ENCODE peak calls at places on chromosomes 16 and 17, in nine cellular contexts. Z, L, C, D, B, I, A, U and H are unnamed samples.

GRCh38 chr17:80847506-80848230 is 144.0 kb upstream of the CHMP6 start:
- DNase-seq in C (no peak), B (no peak), I (no peak), Z (no peak), D (no peak), A (no peak), U (peak; percentile 75), L (peak; percentile 46), H (peak; percentile 61)

GRCh38 chr17:39813631-39814030 is 50.5 kb downstream of the IKZF3 start:
- DNase-seq in Z (peak; percentile 52), I (peak; percentile 27), L (no peak), A (no peak), U (no peak), B (no peak), D (no peak), C (no peak), H (no peak)

GRCh38 chr16:71205482-71206131 is 24.9 kb downstream of the HYDIN start:
- DNase-seq in A (no peak), B (no peak), I (no peak), D (no peak), L (no peak), C (no peak), Z (no peak), U (no peak), H (no peak)

GRCh38 chr17:28889996-28890395 is 7.5 kb downstream of the FLOT2 start:
- DNase-seq in U (no peak), L (no peak), I (no peak), D (no peak), A (no peak), B (no peak), Z (no peak), C (no peak), H (no peak)

GRCh38 chr16:28585674-28586073 is 11.2 kb downstream of the SULT1A2 start:
- DNase-seq in D (no peak), C (no peak), L (no peak), U (peak; percentile 64), I (no peak), B (peak; percentile 82), Z (no peak), A (peak; percentile 44), H (no peak)

GRCh38 chr16:58198022-58198683 is at the start of gene CSNK2A2:
- DNase-seq in A (peak; percentile 90), Z (peak; percentile 59), C (peak; percentile 81), U (peak; percentile 78), B (no peak), I (peak; percentile 42), D (peak; percentile 83), L (peak; percentile 81), H (peak; percentile 70)

GRCh38 chr16:84553873-84554399 is 49.5 kb upstream of the MEAK7 start:
- DNase-seq in L (no peak), I (peak; percentile 8), D (no peak), Z (peak; percentile 4), A (no peak), B (no peak), U (no peak), C (no peak), H (no peak)

GRCh38 chr17:67055811-67056745 is 11.7 kb downstream of the CACNG1 start:
- DNase-seq in L (no peak), C (no peak), B (no peak), Z (no peak), I (no peak), U (peak; percentile 57), A (no peak), D (no peak), H (no peak)

GRCh38 chr17:57956311-57957119 is 1.3 kb upstream of the CUEDC1 start:
- DNase-seq in Z (peak; percentile 25), L (peak; percentile 57), D (no peak), C (no peak), I (peak; percentile 7), B (no peak), U (no peak), A (no peak), H (no peak)

GRCh38 chr17:34299918-34300600 is 14.5 kb downstream of the CCL11 start:
- DNase-seq in I (no peak), C (no peak), A (no peak), L (no peak), U (no peak), Z (no peak), D (no peak), B (no peak), H (no peak)

GRCh38 chr16:10153993-10154788 is 28.0 kb downstream of the GRIN2A start:
- DNase-seq in U (no peak), B (no peak), L (no peak), C (no peak), A (no peak), I (no peak), Z (no peak), D (no peak), H (no peak)
- H3K27ac ChIP-seq in U (no peak overlapping the region), B (no peak overlapping the region), L (peak overlapping the region; percentile 33), C (no peak overlapping the region), A (no peak overlapping the region), I (no peak overlapping the region), Z (no peak overlapping the region), D (no peak overlapping the region), H (no peak overlapping the region)

DNA sequence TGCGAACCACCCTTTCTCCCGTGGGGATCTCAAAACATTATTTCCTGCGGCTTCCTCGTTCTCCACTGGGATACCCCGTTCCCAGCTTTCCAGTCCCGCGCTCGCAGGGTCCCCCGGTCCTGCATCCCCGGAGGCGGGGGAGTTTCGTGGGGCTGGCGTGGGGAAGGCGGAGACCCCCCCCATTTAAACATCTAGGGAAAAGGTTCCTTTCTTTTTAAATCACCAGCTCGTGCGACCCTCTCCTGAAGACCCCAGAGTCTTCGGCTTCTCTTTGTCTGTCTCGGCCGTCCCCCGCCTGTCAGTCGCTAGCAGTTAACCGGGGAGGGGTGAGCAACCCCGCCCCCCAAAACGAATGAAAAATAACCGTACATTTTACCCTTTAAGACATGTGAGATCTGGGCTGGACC is 486 bp upstream of the IGF2BP1 start:
- DNase-seq in B (no peak), I (no peak), C (no peak), A (no peak), L (no peak), D (no peak), Z (no peak), U (no peak), H (no peak)
- H3K4me3 ChIP-seq in B (peak overlapping the region; percentile 96), I (no peak overlapping the region), C (no peak overlapping the region), A (peak overlapping the region; percentile 96), L (no peak overlapping the region), D (peak overlapping the region; percentile 97), Z (no peak overlapping the region), U (peak overlapping the region; percentile 46), H (no peak overlapping the region)

GRCh38 chr16:24257965-24258364 is 1.8 kb downstream of the CACNG3 start:
- DNase-seq in D (peak; percentile 4), U (no peak), C (no peak), B (no peak), I (no peak), L (no peak), A (no peak), Z (no peak), H (no peak)

GRCh38 chr16:24253192-24253591 is 2.9 kb upstream of the CACNG3 start:
- DNase-seq in Z (no peak), U (peak; percentile 10), I (no peak), B (no peak), A (peak; percentile 78), L (no peak), D (peak; percentile 83), C (no peak), H (no peak)

DNA sequence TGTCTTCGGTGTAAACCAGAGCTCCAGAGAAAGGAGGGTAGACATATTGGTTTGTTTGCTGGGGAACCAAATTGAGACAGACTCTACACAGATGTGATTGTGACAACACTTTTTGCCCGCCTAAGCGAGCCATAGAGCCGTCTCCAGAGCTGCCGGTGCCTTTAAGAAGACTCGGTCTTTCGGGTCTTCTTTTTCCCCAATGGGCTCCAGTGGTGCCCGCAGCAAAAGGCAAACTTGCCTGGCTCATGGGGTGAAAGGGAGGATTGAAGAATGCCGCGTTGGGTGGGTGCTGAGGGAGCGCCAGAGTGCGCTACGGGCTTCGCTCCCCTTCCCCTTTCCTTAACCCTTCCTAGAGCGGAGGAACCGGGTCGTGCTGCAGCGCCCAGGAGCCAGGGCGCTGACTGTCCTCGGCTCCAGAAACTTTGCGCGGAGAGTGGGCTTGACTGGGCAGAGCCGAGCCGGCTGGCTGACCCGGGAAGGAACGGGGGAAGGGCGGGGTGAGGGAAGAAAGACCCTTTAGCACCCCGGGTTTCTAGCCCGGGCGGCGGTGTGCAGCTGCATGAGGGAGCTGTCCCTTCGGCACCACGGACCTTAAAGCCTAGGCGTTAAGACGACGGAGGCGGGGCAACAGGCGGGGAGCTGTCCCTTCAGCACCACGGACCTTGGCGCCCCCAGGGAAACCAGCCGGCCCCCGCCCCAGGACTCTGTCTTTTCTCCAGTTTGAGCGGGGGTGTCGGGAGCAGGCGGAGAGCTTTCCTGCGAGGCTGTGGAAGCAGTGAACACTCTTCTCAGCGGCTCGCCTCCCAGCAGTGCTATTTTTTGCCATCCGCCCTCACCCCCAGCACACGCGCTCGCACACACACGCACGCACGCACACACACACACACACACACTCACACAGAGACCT is at the start of gene CACNG3:
- DNase-seq in U (peak; percentile 9), D (peak; percentile 99), C (peak; percentile 30), B (no peak), Z (peak; percentile 3), I (no peak), L (no peak), A (peak; percentile 97), H (peak; percentile 78)
- H3K9me3 ChIP-seq in U (no peaks in the 10 kb centered on the region), D (no peaks in the 10 kb centered on the region), C (no peaks in the 10 kb centered on the region), B (no peaks in the 10 kb centered on the region), Z (no peaks in the 10 kb centered on the region), I (no peaks in the 10 kb centered on the region), L (no peaks in the 10 kb centered on the region), A (no peaks in the 10 kb centered on the region), H (no peaks in the 10 kb centered on the region)

GRCh38 chr17:27384261-27384701 is 72.0 kb upstream of the KSR1 start:
- DNase-seq in L (peak; percentile 95), B (peak; percentile 85), I (no peak), A (no peak), C (no peak), U (peak; percentile 24), Z (no peak), D (no peak), H (no peak)
- H3K27ac ChIP-seq in L (peak overlapping the region; percentile 53), B (peak overlapping the region; percentile 49), I (no peak overlapping the region), A (no peak overlapping the region), C (no peak overlapping the region), U (peak overlapping the region; percentile 58), Z (no peak overlapping the region), D (no peak overlapping the region), H (no peak overlapping the region)

GRCh38 chr16:17465460-17465859 is 5.3 kb downstream of the XYLT1 start:
- DNase-seq in B (no peak), Z (no peak), U (no peak), C (no peak), L (no peak), A (no peak), D (no peak), I (no peak), H (no peak)
- H3K4me3 ChIP-seq in B (no peak overlapping the region), Z (no peak overlapping the region), U (no peak overlapping the region), C (no peak overlapping the region), L (no peak overlapping the region), A (no peak overlapping the region), D (no peak overlapping the region), I (no peak overlapping the region), H (no peak overlapping the region)

GRCh38 chr17:43448720-43449469 is 34.9 kb upstream of the DHX8 start:
- DNase-seq in Z (no peak), A (no peak), C (no peak), L (no peak), D (no peak), B (no peak), U (no peak), I (no peak), H (no peak)
- H3K9me3 ChIP-seq in Z (no peaks in the 10 kb centered on the region), A (no peaks in the 10 kb centered on the region), C (no peaks in the 10 kb centered on the region), L (no peaks in the 10 kb centered on the region), D (no peaks in the 10 kb centered on the region), B (no peaks in the 10 kb centered on the region), U (no peaks in the 10 kb centered on the region), I (no peaks in the 10 kb centered on the region), H (no peaks in the 10 kb centered on the region)